ENCODE peak calls at places on chromosomes 12 and 14, in eight cellular contexts. Z is left cardiac atrium; R is activated CD8-positive, alpha-beta memory T cell treated with anti-CD3 and anti-CD28 coated beads, Interleukin-2, amount 10 ng/mL, durations not matched to agents 7 days and 5 days; W is activated naive CD8-positive, alpha-beta T cell treated with anti-CD3 and anti-CD28 coated beads, Interleukin-2, amount 50 U/mL, for 24 hours; M is left lung; U is natural killer cell; Q is Right ventricle myocardium inferior; J is CD4-positive, CD25-positive, alpha-beta regulatory T cell. S is an unnamed sample.

GRCh38 chr14:94748667-94749347 is 21.1 kb downstream of the GSC start:
- ATAC-seq in U (no peak), Q (no peak), Z (no peak), R (peak), W (no peak), M (peak), J (no peak), S (no peak)

GRCh38 chr12:99029502-99030271 is 384.6 kb downstream of the APAF1 start:
- ATAC-seq in M (no peak), Q (no peak), Z (no peak), U (no peak), J (no peak), R (no peak), W (no peak), S (no peak)

GRCh38 chr12:3533703-3534386 is 42.8 kb downstream of the PRMT8 start:
- ATAC-seq in M (peak), R (no peak), Q (peak), W (no peak), Z (peak), U (no peak), J (no peak), S (no peak)

GRCh38 chr12:79983969-79984629 is 49.2 kb upstream of the PPP1R12A start:
- ATAC-seq in Q (no peak), W (no peak), U (no peak), M (peak), J (no peak), R (no peak), Z (peak), S (no peak)

GRCh38 chr12:46244997-46245396 is 23.8 kb downstream of the SLC38A1 start:
- ATAC-seq in Q (no peak), J (no peak), U (no peak), W (no peak), R (no peak), Z (no peak), M (no peak), S (no peak)

GRCh38 chr12:83321971-83322370 is 635.3 kb downstream of the TMTC2 start:
- ATAC-seq in J (no peak), R (no peak), W (no peak), U (no peak), M (no peak), Q (no peak), Z (no peak), S (no peak)

GRCh38 chr12:106580671-106581508 is 1.9 kb upstream of the RFX4 start:
- ATAC-seq in Z (no peak), M (no peak), U (no peak), W (no peak), Q (no peak), J (no peak), R (no peak), S (no peak)

GRCh38 chr14:23638414-23639047 is 2.4 kb downstream of the DHRS2 start:
- ATAC-seq in U (no peak), Z (no peak), R (no peak), M (no peak), W (no peak), Q (no peak), J (no peak), S (no peak)

GRCh38 chr12:27779416-27779815 is 617 bp upstream of the KLHL42 start:
- ATAC-seq in Z (no peak), J (no peak), M (no peak), W (no peak), R (no peak), Q (no peak), U (no peak), S (peak)

GRCh38 chr14:70677324-70677723 is 35.6 kb downstream of the TTC9 start:
- ATAC-seq in U (no peak), R (no peak), M (no peak), Z (no peak), Q (no peak), J (no peak), W (no peak), S (no peak)

GRCh38 chr14:73392329-73393257 is 65.8 kb downstream of the NUMB start:
- ATAC-seq in Z (no peak), W (peak), J (no peak), U (no peak), Q (no peak), M (no peak), R (peak), S (peak)

GRCh38 chr14:59337151-59337611 is 128.0 kb downstream of the GPR135 start:
- ATAC-seq in M (peak), W (no peak), R (no peak), U (no peak), Q (peak), Z (peak), J (no peak), S (no peak)

GRCh38 chr12:9872116-9872515 is 3.0 kb upstream of the CLEC2B start:
- ATAC-seq in Q (no peak), M (no peak), W (peak), Z (no peak), R (no peak), J (no peak), U (no peak), S (no peak)

GRCh38 chr14:65054471-65055085 is 47.7 kb downstream of the MAX start:
- ATAC-seq in Z (peak), R (no peak), J (no peak), M (peak), Q (peak), U (peak), W (peak), S (peak)

GRCh38 chr12:47768323-47768811 is 4.7 kb upstream of the SLC48A1 start:
- ATAC-seq in U (no peak), W (no peak), Z (peak), J (no peak), M (no peak), Q (no peak), R (no peak), S (no peak)

GRCh38 chr14:70856851-70857498 is 47.7 kb upstream of the MAP3K9 start:
- ATAC-seq in M (peak), R (peak), Z (no peak), Q (no peak), U (no peak), W (peak), J (no peak), S (no peak)

GRCh38 chr12:109147954-109148353 is 31.6 kb downstream of the ACACB start:
- ATAC-seq in J (no peak), W (no peak), U (no peak), R (no peak), M (peak), Z (peak), Q (peak), S (no peak)

GRCh38 chr14:48304729-48305128 is 629.3 kb upstream of the MDGA2 start:
- ATAC-seq in R (no peak), Z (no peak), Q (no peak), W (no peak), M (no peak), U (no peak), J (no peak), S (no peak)

GRCh38 chr12:124083708-124084107 is 110.7 kb downstream of the ZNF664 start:
- ATAC-seq in Q (no peak), M (no peak), R (no peak), U (no peak), W (no peak), J (no peak), Z (no peak), S (no peak)

GRCh38 chr12:112256780-112257179 is 125.5 kb downstream of the HECTD4 start:
- ATAC-seq in R (no peak), Q (no peak), U (no peak), W (no peak), J (no peak), Z (no peak), M (no peak), S (no peak)

GRCh38 chr14:34122081-34122480 is 171.2 kb upstream of the EGLN3 start:
- ATAC-seq in J (no peak), Z (no peak), U (no peak), M (no peak), Q (no peak), W (no peak), R (no peak), S (no peak)

GRCh38 chr12:110234197-110235154 is 46.6 kb upstream of the ATP2A2 start:
- ATAC-seq in Z (peak), R (no peak), Q (no peak), J (no peak), U (no peak), W (no peak), M (peak), S (no peak)

GRCh38 chr12:27551172-27551840 is 27.3 kb downstream of the PPFIBP1 start:
- ATAC-seq in M (no peak), U (no peak), R (no peak), W (no peak), Q (peak), Z (no peak), J (no peak), S (no peak)

S was measured in stimulated activated memory B cell treated with anti-CD40 and anti-IgM and Interleukin-4, amounts not matched to agents 10 μg/mL and 1 μg/mL and 100 μg/mL, for 72 hours.